ENCODE peak calls at places on chromosomes 5 and 9, in six cellular contexts. One of them, this sample, is unnamed.

GRCh38 chr9:81562221-81563019 is 126.9 kb downstream of the TLE1 start:
- DNase-seq in H9: no peak
- DNase-seq in mesenchymal stem cell: peak; percentile 81
- DNase-seq in neuronal stem cell: no peak
- DNase-seq in IMR-90: peak; percentile 82
- DNase-seq in mesendoderm: no peak
- DNase-seq in this sample: no peak

GRCh38 chr5:154380263-154380662 is 65.5 kb upstream of the SAP30L start:
- DNase-seq in H9: no peak
- DNase-seq in mesenchymal stem cell: no peak
- DNase-seq in neuronal stem cell: no peak
- DNase-seq in IMR-90: no peak
- DNase-seq in mesendoderm: no peak
- DNase-seq in this sample: no peak

GRCh38 chr5:149423287-149424268 is 44.5 kb upstream of the IL17B start:
- DNase-seq in H9: peak; percentile 45
- DNase-seq in mesenchymal stem cell: peak; percentile 88
- DNase-seq in neuronal stem cell: no peak
- DNase-seq in IMR-90: peak; percentile 85
- DNase-seq in mesendoderm: peak; percentile 50
- DNase-seq in this sample: no peak

GRCh38 chr5:180803181-180804128 is 849 bp upstream of the MGAT1 start:
- DNase-seq in H9: no peak
- DNase-seq in mesenchymal stem cell: peak; percentile 53
- DNase-seq in neuronal stem cell: peak; percentile 48
- DNase-seq in IMR-90: no peak
- DNase-seq in mesendoderm: peak; percentile 84
- DNase-seq in this sample: no peak

GRCh38 chr5:669111-669841 is 23.9 kb downstream of the TPPP start:
- DNase-seq in H9: peak; percentile 73
- DNase-seq in mesenchymal stem cell: peak; percentile 73
- DNase-seq in neuronal stem cell: peak; percentile 46
- DNase-seq in IMR-90: no peak
- DNase-seq in mesendoderm: peak; percentile 49
- DNase-seq in this sample: peak; percentile 97

GRCh38 chr9:109602987-109603386 is 104.9 kb upstream of the PTPN3 start:
- DNase-seq in H9: no peak
- DNase-seq in mesenchymal stem cell: no peak
- DNase-seq in neuronal stem cell: no peak
- DNase-seq in IMR-90: no peak
- DNase-seq in mesendoderm: no peak
- DNase-seq in this sample: no peak

GRCh38 chr5:158487677-158488076 is 612.0 kb downstream of the EBF1 start:
- DNase-seq in H9: no peak
- DNase-seq in mesenchymal stem cell: no peak
- DNase-seq in neuronal stem cell: no peak
- DNase-seq in IMR-90: no peak
- DNase-seq in mesendoderm: no peak
- DNase-seq in this sample: no peak

GRCh38 chr5:62354028-62354874 is 48.2 kb downstream of the KIF2A start:
- DNase-seq in H9: no peak
- DNase-seq in mesenchymal stem cell: peak; percentile 66
- DNase-seq in neuronal stem cell: peak; percentile 3
- DNase-seq in IMR-90: peak; percentile 65
- DNase-seq in mesendoderm: peak; percentile 41
- DNase-seq in this sample: no peak

GRCh38 chr5:79258801-79259200 is 22.9 kb downstream of the JMY start:
- DNase-seq in H9: no peak
- DNase-seq in mesenchymal stem cell: no peak
- DNase-seq in neuronal stem cell: no peak
- DNase-seq in IMR-90: no peak
- DNase-seq in mesendoderm: no peak
- DNase-seq in this sample: no peak

GRCh38 chr5:34449639-34450038 is 206.5 kb upstream of the RAI14 start:
- DNase-seq in H9: no peak
- DNase-seq in mesenchymal stem cell: no peak
- DNase-seq in neuronal stem cell: no peak
- DNase-seq in IMR-90: no peak
- DNase-seq in mesendoderm: no peak
- DNase-seq in this sample: no peak

GRCh38 chr5:63128018-63128417 is 549.4 kb downstream of the LRRC70 start:
- DNase-seq in H9: no peak
- DNase-seq in mesenchymal stem cell: no peak
- DNase-seq in neuronal stem cell: no peak
- DNase-seq in IMR-90: no peak
- DNase-seq in mesendoderm: no peak
- DNase-seq in this sample: no peak

GRCh38 chr5:56914678-56915077 is 5.3 kb downstream of the SETD9 start:
- DNase-seq in H9: no peak
- DNase-seq in mesenchymal stem cell: no peak
- DNase-seq in neuronal stem cell: no peak
- DNase-seq in IMR-90: no peak
- DNase-seq in mesendoderm: no peak
- DNase-seq in this sample: no peak

GRCh38 chr5:56913766-56914165 is 4.4 kb downstream of the SETD9 start:
- DNase-seq in H9: no peak
- DNase-seq in mesenchymal stem cell: no peak
- DNase-seq in neuronal stem cell: no peak
- DNase-seq in IMR-90: no peak
- DNase-seq in mesendoderm: no peak
- DNase-seq in this sample: no peak

GRCh38 chr5:56910123-56910951 is 941 bp downstream of the SETD9 start:
- DNase-seq in H9: no peak
- DNase-seq in mesenchymal stem cell: no peak
- DNase-seq in neuronal stem cell: no peak
- DNase-seq in IMR-90: no peak
- DNase-seq in mesendoderm: peak; percentile 60
- DNase-seq in this sample: no peak

GRCh38 chr5:56908942-56909293 is 478 bp upstream of the SETD9 start:
- DNase-seq in H9: no peak
- DNase-seq in mesenchymal stem cell: no peak
- DNase-seq in neuronal stem cell: peak; percentile 14
- DNase-seq in IMR-90: no peak
- DNase-seq in mesendoderm: no peak
- DNase-seq in this sample: no peak

GRCh38 chr5:56909294-56910122 is at the start of gene SETD9:
- DNase-seq in H9: peak; percentile 99
- DNase-seq in mesenchymal stem cell: peak; percentile 97
- DNase-seq in neuronal stem cell: peak; percentile 97
- DNase-seq in IMR-90: peak; percentile 96
- DNase-seq in mesendoderm: peak; percentile 98
- DNase-seq in this sample: peak; percentile 96
- H2AK5ac ChIP-seq in H9: no peak within 1 kb of the TSS
- H2AK5ac ChIP-seq in mesenchymal stem cell: no peak within 1 kb of the TSS
- H2AK5ac ChIP-seq in neuronal stem cell: peak within 1 kb of the TSS; percentile 86
- H2AK5ac ChIP-seq in IMR-90: no peak within 1 kb of the TSS
- H2AK5ac ChIP-seq in mesendoderm: no peak within 1 kb of the TSS
- H2AK5ac ChIP-seq in this sample: peak within 1 kb of the TSS; percentile 79

GRCh38 chr9:37419204-37419603 is 3.3 kb upstream of the GRHPR start:
- DNase-seq in H9: no peak
- DNase-seq in mesenchymal stem cell: no peak
- DNase-seq in neuronal stem cell: no peak
- DNase-seq in IMR-90: no peak
- DNase-seq in mesendoderm: no peak
- DNase-seq in this sample: no peak

GRCh38 chr9:37417252-37417803 is 5.2 kb upstream of the GRHPR start:
- DNase-seq in H9: peak; percentile 24
- DNase-seq in mesenchymal stem cell: no peak
- DNase-seq in neuronal stem cell: no peak
- DNase-seq in IMR-90: no peak
- DNase-seq in mesendoderm: no peak
- DNase-seq in this sample: no peak

GRCh38 chr9:37415011-37415719 is 7.3 kb upstream of the GRHPR start:
- DNase-seq in H9: peak; percentile 81
- DNase-seq in mesenchymal stem cell: peak; percentile 82
- DNase-seq in neuronal stem cell: peak; percentile 84
- DNase-seq in IMR-90: peak; percentile 73
- DNase-seq in mesendoderm: peak; percentile 94
- DNase-seq in this sample: peak; percentile 92

GRCh38 chr9:37420271-37421215 is 2.0 kb upstream of the GRHPR start:
- DNase-seq in H9: no peak
- DNase-seq in mesenchymal stem cell: no peak
- DNase-seq in neuronal stem cell: no peak
- DNase-seq in IMR-90: no peak
- DNase-seq in mesendoderm: no peak
- DNase-seq in this sample: no peak

DNA sequence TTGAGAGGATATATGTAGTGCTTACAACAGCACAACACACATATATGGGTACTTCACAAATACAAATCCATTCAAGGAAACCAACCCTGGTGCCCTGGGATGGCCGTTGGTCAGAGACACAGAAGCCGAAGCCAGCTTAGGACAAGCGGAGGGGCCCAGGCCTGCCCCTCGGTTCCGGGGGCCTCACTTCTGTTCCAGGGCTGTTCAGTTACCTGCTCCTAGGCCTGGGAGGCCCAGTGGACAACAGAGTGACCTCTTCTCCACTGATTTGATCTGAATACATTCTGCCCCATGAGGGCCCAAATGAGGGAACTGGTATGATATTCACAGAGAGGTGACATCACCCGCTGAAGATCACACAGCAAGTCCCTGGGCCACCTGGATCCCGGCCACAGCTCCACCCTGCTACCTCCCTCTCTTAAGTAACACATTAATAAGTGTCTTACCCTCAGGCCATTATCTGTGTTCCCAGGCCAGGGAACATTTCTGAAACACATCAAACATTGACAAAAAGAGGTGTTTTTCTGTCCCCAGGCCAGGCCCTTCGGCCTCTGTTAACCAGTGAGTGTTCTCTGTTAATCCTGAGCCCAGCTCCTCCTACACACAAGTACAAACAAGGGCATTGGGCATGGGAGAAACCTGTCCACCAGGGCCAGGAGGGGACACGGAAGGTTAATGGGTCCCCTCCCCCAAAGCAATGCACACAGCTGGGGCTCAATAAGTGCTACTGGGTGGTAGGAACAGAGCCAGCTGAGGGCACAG is 4.5 kb upstream of the GRHPR start:
- DNase-seq in H9: no peak
- DNase-seq in mesenchymal stem cell: no peak
- DNase-seq in neuronal stem cell: no peak
- DNase-seq in IMR-90: no peak
- DNase-seq in mesendoderm: no peak
- DNase-seq in this sample: no peak
- H2AK5ac ChIP-seq in H9: no peak overlapping the region
- H2AK5ac ChIP-seq in mesenchymal stem cell: no peak overlapping the region
- H2AK5ac ChIP-seq in neuronal stem cell: peak overlapping the region; percentile 97
- H2AK5ac ChIP-seq in IMR-90: no peak overlapping the region
- H2AK5ac ChIP-seq in mesendoderm: no peak overlapping the region
- H2AK5ac ChIP-seq in this sample: no peak overlapping the region

DNA sequence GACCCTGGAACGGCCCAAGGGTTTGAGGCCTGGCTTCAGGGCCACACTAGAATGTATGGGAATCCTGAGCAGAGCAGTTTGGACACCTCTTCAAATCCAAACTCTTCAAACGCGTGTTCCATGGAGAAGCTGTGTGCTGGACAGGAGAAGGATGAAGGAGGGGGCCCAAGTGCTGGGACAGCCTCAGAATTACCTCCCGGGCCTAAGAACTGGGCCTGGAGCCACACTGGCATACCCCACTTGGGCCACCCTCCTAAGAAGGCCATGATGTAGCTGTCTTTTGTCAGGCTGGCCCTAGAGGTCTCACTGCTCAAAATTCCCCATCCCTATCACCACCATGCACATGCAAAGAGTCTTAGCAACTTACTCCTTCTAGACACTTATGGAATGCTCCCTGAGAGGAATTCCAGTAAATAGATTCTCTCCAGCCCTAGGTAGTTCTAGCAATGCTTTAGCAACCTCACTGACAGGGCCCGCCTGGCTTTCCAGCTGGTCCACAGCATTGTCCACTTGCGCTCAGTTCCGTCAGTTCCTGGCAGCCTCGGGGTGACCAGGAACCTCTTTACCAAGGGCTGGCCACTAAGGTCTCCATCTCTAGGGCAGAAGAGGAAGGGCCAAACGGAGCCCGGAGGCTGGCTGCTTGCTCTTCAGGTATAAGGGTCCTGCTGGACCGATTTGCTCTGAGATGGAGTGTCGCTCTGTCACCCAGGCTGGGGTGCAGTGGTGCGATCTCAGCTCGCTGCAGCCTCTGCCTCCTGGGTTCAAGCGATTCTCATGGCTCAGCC is 75.3 kb downstream of the RGS3 start:
- DNase-seq in H9: no peak
- DNase-seq in mesenchymal stem cell: no peak
- DNase-seq in neuronal stem cell: no peak
- DNase-seq in IMR-90: no peak
- DNase-seq in mesendoderm: no peak
- DNase-seq in this sample: no peak
- H2AK5ac ChIP-seq in H9: no peak overlapping the region
- H2AK5ac ChIP-seq in mesenchymal stem cell: no peak overlapping the region
- H2AK5ac ChIP-seq in neuronal stem cell: no peak overlapping the region
- H2AK5ac ChIP-seq in IMR-90: no peak overlapping the region
- H2AK5ac ChIP-seq in mesendoderm: no peak overlapping the region
- H2AK5ac ChIP-seq in this sample: no peak overlapping the region

GRCh38 chr9:88577256-88577655 is 42.3 kb downstream of the NXNL2 start:
- DNase-seq in H9: no peak
- DNase-seq in mesenchymal stem cell: no peak
- DNase-seq in neuronal stem cell: no peak
- DNase-seq in IMR-90: no peak
- DNase-seq in mesendoderm: no peak
- DNase-seq in this sample: no peak

GRCh38 chr9:88578486-88579362 is 43.7 kb downstream of the NXNL2 start:
- DNase-seq in H9: peak; percentile 87
- DNase-seq in mesenchymal stem cell: peak; percentile 73
- DNase-seq in neuronal stem cell: peak; percentile 66
- DNase-seq in IMR-90: peak; percentile 69
- DNase-seq in mesendoderm: peak; percentile 74
- DNase-seq in this sample: peak; percentile 99

GRCh38 chr9:88579363-88579715 is 44.4 kb downstream of the NXNL2 start:
- DNase-seq in H9: no peak
- DNase-seq in mesenchymal stem cell: no peak
- DNase-seq in neuronal stem cell: no peak
- DNase-seq in IMR-90: no peak
- DNase-seq in mesendoderm: no peak
- DNase-seq in this sample: no peak

GRCh38 chr9:88574993-88575392 is 40.0 kb downstream of the NXNL2 start:
- DNase-seq in H9: no peak
- DNase-seq in mesenchymal stem cell: peak; percentile 51
- DNase-seq in neuronal stem cell: no peak
- DNase-seq in IMR-90: peak; percentile 74
- DNase-seq in mesendoderm: no peak
- DNase-seq in this sample: no peak

DNA sequence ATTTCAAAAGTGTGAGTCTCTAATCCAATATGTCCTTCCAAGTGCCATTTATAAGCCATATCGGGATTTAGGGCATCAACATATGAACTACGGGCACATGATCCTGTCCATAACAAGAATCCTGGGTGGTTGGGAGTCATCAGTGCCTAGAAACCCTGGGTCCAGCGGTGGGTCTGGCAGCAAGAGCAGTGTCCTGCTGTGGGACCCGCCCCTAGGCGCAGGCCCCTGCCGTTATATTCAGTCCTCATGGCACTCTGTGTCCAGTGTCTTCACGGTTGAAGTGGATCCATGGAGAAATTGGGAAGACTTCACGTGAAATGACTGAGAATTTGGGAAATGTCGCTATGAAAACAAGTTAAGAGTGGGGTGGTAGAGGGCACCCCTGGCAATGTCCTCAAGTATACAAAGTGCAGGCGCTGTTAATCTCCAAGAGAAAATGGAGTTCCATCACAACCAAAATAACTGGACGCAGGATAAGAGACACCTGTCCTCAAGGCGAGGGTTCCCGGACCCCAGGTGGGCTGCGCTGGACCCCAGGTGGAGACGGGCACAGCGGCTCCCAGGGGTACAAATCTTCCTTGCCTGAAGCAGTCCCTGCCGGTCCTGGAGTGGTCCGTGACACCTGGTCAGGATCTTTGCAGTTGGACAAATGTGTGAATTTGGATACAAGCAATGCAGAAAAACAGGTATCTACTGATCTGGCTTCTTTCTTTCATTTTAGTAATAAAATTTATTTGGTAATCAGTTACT is 42.9 kb downstream of the NXNL2 start:
- DNase-seq in H9: no peak
- DNase-seq in mesenchymal stem cell: no peak
- DNase-seq in neuronal stem cell: no peak
- DNase-seq in IMR-90: no peak
- DNase-seq in mesendoderm: no peak
- DNase-seq in this sample: no peak
- H2AK5ac ChIP-seq in H9: no peak overlapping the region
- H2AK5ac ChIP-seq in mesenchymal stem cell: peak overlapping the region; percentile 55
- H2AK5ac ChIP-seq in neuronal stem cell: no peak overlapping the region
- H2AK5ac ChIP-seq in IMR-90: no peak overlapping the region
- H2AK5ac ChIP-seq in mesendoderm: no peak overlapping the region
- H2AK5ac ChIP-seq in this sample: no peak overlapping the region